ENCODE peak calls at places on chromosomes 4 and X, in six cellular contexts. One of them, this sample, is unnamed.

GRCh38 chr4:128311659-128312392 is 24.2 kb upstream of the PGRMC2 start:
- DNase-seq in mucosa of gallbladder: peak
- DNase-seq in mammary epithelial cell: peak
- DNase-seq in AG10803: no peak
- DNase-seq in mucosa of descending colon: no peak
- DNase-seq in T-helper 22 cell: no peak
- DNase-seq in this sample: no peak

GRCh38 chr4:6458528-6458927 is 13.9 kb downstream of the PPP2R2C start:
- DNase-seq in mucosa of gallbladder: no peak
- DNase-seq in mammary epithelial cell: no peak
- DNase-seq in AG10803: no peak
- DNase-seq in mucosa of descending colon: no peak
- DNase-seq in T-helper 22 cell: no peak
- DNase-seq in this sample: no peak

GRCh38 chr4:13611283-13611842 is 16.2 kb downstream of the BOD1L1 start:
- DNase-seq in mucosa of gallbladder: no peak
- DNase-seq in mammary epithelial cell: peak
- DNase-seq in AG10803: peak
- DNase-seq in mucosa of descending colon: no peak
- DNase-seq in T-helper 22 cell: no peak
- DNase-seq in this sample: no peak

GRCh38 chr4:40307627-40308497 is 27.3 kb upstream of the CHRNA9 start:
- DNase-seq in mucosa of gallbladder: peak
- DNase-seq in mammary epithelial cell: no peak
- DNase-seq in AG10803: no peak
- DNase-seq in mucosa of descending colon: peak
- DNase-seq in T-helper 22 cell: peak
- DNase-seq in this sample: no peak

GRCh38 chr4:143700060-143700419 is 435 bp downstream of the FREM3 start:
- DNase-seq in mucosa of gallbladder: no peak
- DNase-seq in mammary epithelial cell: peak
- DNase-seq in AG10803: peak
- DNase-seq in mucosa of descending colon: no peak
- DNase-seq in T-helper 22 cell: no peak
- DNase-seq in this sample: no peak

GRCh38 chr4:89800012-89800516 is 36.9 kb downstream of the SNCA start:
- DNase-seq in mucosa of gallbladder: no peak
- DNase-seq in mammary epithelial cell: peak
- DNase-seq in AG10803: no peak
- DNase-seq in mucosa of descending colon: no peak
- DNase-seq in T-helper 22 cell: no peak
- DNase-seq in this sample: no peak

GRCh38 chr4:6069845-6070709 is 51.8 kb upstream of the C4orf50 start:
- DNase-seq in mucosa of gallbladder: no peak
- DNase-seq in mammary epithelial cell: no peak
- DNase-seq in AG10803: no peak
- DNase-seq in mucosa of descending colon: no peak
- DNase-seq in T-helper 22 cell: no peak
- DNase-seq in this sample: no peak

GRCh38 chrX:54413753-54414152 is 26.5 kb upstream of the TSR2 start:
- DNase-seq in mucosa of gallbladder: no peak
- DNase-seq in mammary epithelial cell: no peak
- DNase-seq in AG10803: peak
- DNase-seq in mucosa of descending colon: no peak
- DNase-seq in T-helper 22 cell: no peak
- DNase-seq in this sample: no peak

GRCh38 chr4:175639346-175639745 is 172.7 kb downstream of the GPM6A start:
- DNase-seq in mucosa of gallbladder: no peak
- DNase-seq in mammary epithelial cell: no peak
- DNase-seq in AG10803: no peak
- DNase-seq in mucosa of descending colon: no peak
- DNase-seq in T-helper 22 cell: no peak
- DNase-seq in this sample: no peak

GRCh38 chr4:75056277-75056676 is 123.4 kb downstream of the PARM1 start:
- DNase-seq in mucosa of gallbladder: no peak
- DNase-seq in mammary epithelial cell: no peak
- DNase-seq in AG10803: no peak
- DNase-seq in mucosa of descending colon: no peak
- DNase-seq in T-helper 22 cell: no peak
- DNase-seq in this sample: no peak

GRCh38 chrX:65871671-65872311 is 168.1 kb downstream of the VSIG4 start:
- DNase-seq in mucosa of gallbladder: peak
- DNase-seq in mammary epithelial cell: peak
- DNase-seq in AG10803: peak
- DNase-seq in mucosa of descending colon: peak
- DNase-seq in T-helper 22 cell: no peak
- DNase-seq in this sample: no peak

GRCh38 chr4:6688879-6689505 is 4.7 kb upstream of the S100P start:
- DNase-seq in mucosa of gallbladder: peak
- DNase-seq in mammary epithelial cell: peak
- DNase-seq in AG10803: peak
- DNase-seq in mucosa of descending colon: peak
- DNase-seq in T-helper 22 cell: peak
- DNase-seq in this sample: peak

GRCh38 chrX:19728083-19728648 is 159.2 kb downstream of the SH3KBP1 start:
- DNase-seq in mucosa of gallbladder: no peak
- DNase-seq in mammary epithelial cell: peak
- DNase-seq in AG10803: no peak
- DNase-seq in mucosa of descending colon: no peak
- DNase-seq in T-helper 22 cell: no peak
- DNase-seq in this sample: no peak

GRCh38 chr4:84672177-84672576 is 89.2 kb downstream of the CDS1 start:
- DNase-seq in mucosa of gallbladder: no peak
- DNase-seq in mammary epithelial cell: no peak
- DNase-seq in AG10803: no peak
- DNase-seq in mucosa of descending colon: no peak
- DNase-seq in T-helper 22 cell: no peak
- DNase-seq in this sample: no peak

GRCh38 chr4:177005801-177006230 is 213.1 kb upstream of the VEGFC start:
- DNase-seq in mucosa of gallbladder: no peak
- DNase-seq in mammary epithelial cell: peak
- DNase-seq in AG10803: peak
- DNase-seq in mucosa of descending colon: no peak
- DNase-seq in T-helper 22 cell: no peak
- DNase-seq in this sample: no peak

GRCh38 chrX:15059488-15059887 is 186.3 kb downstream of the MOSPD2 start:
- DNase-seq in mucosa of gallbladder: no peak
- DNase-seq in mammary epithelial cell: no peak
- DNase-seq in AG10803: peak
- DNase-seq in mucosa of descending colon: no peak
- DNase-seq in T-helper 22 cell: no peak
- DNase-seq in this sample: no peak

GRCh38 chrX:5683996-5684395 is 544.7 kb downstream of the NLGN4X start:
- DNase-seq in mucosa of gallbladder: no peak
- DNase-seq in mammary epithelial cell: no peak
- DNase-seq in AG10803: peak
- DNase-seq in mucosa of descending colon: no peak
- DNase-seq in T-helper 22 cell: no peak
- DNase-seq in this sample: no peak

GRCh38 chrX:1242901-1243402 is 25.7 kb upstream of the CSF2RA start:
- DNase-seq in mucosa of gallbladder: no peak
- DNase-seq in mammary epithelial cell: peak
- DNase-seq in AG10803: no peak
- DNase-seq in mucosa of descending colon: no peak
- DNase-seq in T-helper 22 cell: no peak
- DNase-seq in this sample: no peak